ENCODE peak calls at places on chromosomes 7 and 10, in seven cellular contexts. R, B, G, U, Q, M and T are unnamed samples.

GRCh38 chr10:43082087-43082486 is 5.2 kb downstream of the RET start:
- DNase-seq in M (peak), G (no peak), R (no peak), Q (no peak), U (no peak), B (no peak), T (no peak)

GRCh38 chr10:30000802-30001571 is 58.4 kb downstream of the JCAD start:
- DNase-seq in R (no peak), G (no peak), Q (no peak), B (peak), U (no peak), M (peak), T (no peak)

GRCh38 chr10:94116848-94117247 is 123.1 kb downstream of the PLCE1 start:
- DNase-seq in M (no peak), Q (no peak), U (no peak), G (no peak), B (no peak), R (no peak), T (no peak)

GRCh38 chr10:61397175-61397986 is 55.8 kb downstream of the TMEM26 start:
- DNase-seq in M (no peak), R (no peak), U (no peak), B (peak), G (no peak), Q (no peak), T (no peak)

GRCh38 chr10:106612381-106612780 is 552.1 kb downstream of the SORCS1 start:
- DNase-seq in B (no peak), R (no peak), G (no peak), M (no peak), U (no peak), Q (no peak), T (no peak)

GRCh38 chr10:61975107-61975932 is 73.8 kb downstream of the ARID5B start:
- DNase-seq in G (no peak), R (no peak), M (peak), Q (no peak), B (peak), U (no peak), T (no peak)

GRCh38 chr7:5528071-5528814 is 104.6 kb upstream of the TNRC18 start:
- DNase-seq in U (peak), M (peak), R (peak), G (no peak), Q (no peak), B (peak), T (no peak)

GRCh38 chr7:114985316-114985715 is 63.4 kb downstream of the MDFIC start:
- DNase-seq in G (no peak), M (no peak), U (no peak), R (no peak), B (no peak), Q (no peak), T (no peak)

GRCh38 chr7:388961-389701 is 99.2 kb downstream of the FOXL3 start:
- DNase-seq in G (no peak), B (no peak), R (peak), U (no peak), Q (peak), M (no peak), T (no peak)

GRCh38 chr7:92835140-92835850 is 1.1 kb downstream of the CDK6 start:
- DNase-seq in Q (peak), G (peak), B (peak), M (peak), U (peak), R (peak), T (peak)

GRCh38 chr10:70866424-70866823 is 21.9 kb downstream of the PCBD1 start:
- DNase-seq in G (no peak), R (no peak), B (peak), Q (no peak), U (no peak), M (peak), T (no peak)

GRCh38 chr10:3757638-3758490 is 27.1 kb downstream of the KLF6 start:
- DNase-seq in B (no peak), R (no peak), G (no peak), M (peak), U (peak), Q (peak), T (peak)

GRCh38 chr7:5274441-5274840 is 8.3 kb upstream of the SLC29A4 start:
- DNase-seq in U (no peak), B (no peak), R (no peak), G (no peak), M (no peak), Q (no peak), T (no peak)

GRCh38 chr10:116947838-116948529 is 57.0 kb downstream of the SHTN1 start:
- DNase-seq in R (no peak), Q (no peak), M (peak), G (peak), U (no peak), B (peak), T (no peak)

GRCh38 chr10:93999401-93999851 is 5.7 kb downstream of the PLCE1 start:
- DNase-seq in U (no peak), B (peak), G (no peak), R (no peak), Q (no peak), M (no peak), T (no peak)

GRCh38 chr10:60314306-60314940 is 75.3 kb downstream of the ANK3 start:
- DNase-seq in B (peak), U (no peak), M (peak), Q (no peak), G (no peak), R (no peak), T (no peak)

GRCh38 chr10:21171936-21172773 is 275.0 kb upstream of the NEBL start:
- DNase-seq in R (no peak), G (no peak), M (no peak), B (no peak), U (no peak), Q (no peak), T (no peak)

GRCh38 chr10:46094931-46095755 is 49.1 kb upstream of the MSMB start:
- DNase-seq in R (no peak), B (no peak), M (no peak), U (no peak), G (no peak), Q (no peak), T (no peak)

GRCh38 chr7:128835790-128836641 is 5.8 kb downstream of the FLNC start:
- DNase-seq in Q (peak), U (no peak), G (no peak), B (peak), R (peak), M (no peak), T (no peak)

DNA sequence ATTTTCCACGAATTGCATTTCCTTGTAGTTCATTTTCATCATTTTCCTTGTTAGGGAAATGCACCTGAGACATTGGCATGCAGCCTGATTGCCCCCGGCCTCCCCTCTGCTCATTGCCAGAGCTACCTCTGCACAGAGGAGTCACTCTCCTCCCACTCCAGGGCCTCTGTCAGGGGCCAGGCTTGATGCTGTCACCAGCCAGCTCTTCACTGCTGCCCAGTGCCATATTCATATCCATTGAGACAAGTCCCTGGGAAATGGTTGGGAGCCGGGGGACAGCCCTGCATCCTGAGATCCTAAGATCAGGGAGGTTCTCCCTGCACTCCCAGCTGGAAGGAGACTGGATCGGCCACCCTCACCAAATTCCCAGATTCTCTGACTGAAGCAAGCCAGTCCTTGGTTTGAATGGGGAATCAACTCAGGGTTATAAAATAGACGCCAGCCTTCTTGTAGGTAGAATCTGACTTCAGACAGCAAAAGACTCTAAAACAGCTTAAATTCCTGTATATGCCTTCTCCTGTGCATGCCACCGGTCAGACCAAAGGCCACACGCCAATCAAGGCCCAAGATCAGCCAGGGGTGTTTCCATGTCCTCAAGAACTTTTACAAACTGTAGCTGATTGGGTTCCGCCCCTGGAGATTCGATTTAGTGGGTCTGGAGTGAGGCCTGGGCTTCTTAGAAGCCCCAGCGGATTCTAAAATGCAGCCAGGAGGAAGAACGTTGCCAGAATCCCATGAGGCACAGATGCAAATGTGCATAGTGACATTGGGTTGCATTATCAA is 86.5 kb downstream of the PARP12 start:
- DNase-seq in R (no peak), U (no peak), M (no peak), Q (no peak), B (no peak), G (no peak), T (no peak)
- TF ChIP-seq CTCF in R (no peak), U (no peak), M (no peak), Q (no peak), B (no peak), G (no peak), T (no peak)

GRCh38 chr7:149310113-149310836 is 48.3 kb downstream of the ZNF783 start:
- DNase-seq in R (no peak), B (peak), U (no peak), Q (peak), M (peak), G (no peak), T (peak)
- TF ChIP-seq CTCF in R (peak), B (peak), U (peak), Q (peak), M (peak), G (peak), T (peak)

DNA sequence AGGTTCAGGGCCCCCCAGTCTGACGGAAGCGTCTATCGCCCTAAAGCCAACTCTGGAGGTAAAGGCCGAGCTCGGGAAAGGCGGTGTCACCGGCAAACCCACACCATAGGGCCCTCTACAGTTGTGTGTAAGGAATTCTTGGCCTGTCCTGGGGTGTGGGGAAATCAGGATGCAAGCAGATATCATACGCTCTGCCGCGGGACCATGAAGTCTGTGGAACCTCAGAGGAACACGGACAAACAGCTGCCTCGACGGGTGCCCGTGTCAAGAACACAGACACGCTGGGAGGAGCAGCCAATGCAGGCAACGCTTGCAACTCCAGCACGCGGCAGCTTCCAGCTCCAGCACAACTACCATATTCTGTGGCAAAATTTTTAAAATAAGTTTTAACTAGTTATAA is 157.9 kb downstream of the DIP2C start:
- DNase-seq in R (no peak), B (no peak), Q (no peak), M (no peak), G (no peak), U (no peak), T (no peak)
- TF ChIP-seq CTCF in R (no peak), B (no peak), Q (no peak), M (no peak), G (no peak), U (no peak), T (no peak)

GRCh38 chr10:89534826-89535166 is 598 bp downstream of the SLC16A12 start:
- DNase-seq in U (no peak), R (no peak), G (no peak), B (no peak), Q (no peak), M (no peak), T (no peak)

GRCh38 chr10:89532476-89532875 is 2.9 kb downstream of the SLC16A12 start:
- DNase-seq in U (no peak), M (no peak), R (no peak), Q (no peak), G (no peak), B (no peak), T (no peak)

GRCh38 chr10:89536013-89536354 is 590 bp upstream of the SLC16A12 start:
- DNase-seq in U (no peak), G (no peak), R (no peak), Q (no peak), M (no peak), B (no peak), T (no peak)

GRCh38 chr10:89537361-89537760 is 2.0 kb upstream of the SLC16A12 start:
- DNase-seq in M (no peak), Q (no peak), G (no peak), U (no peak), R (no peak), B (no peak), T (no peak)

DNA sequence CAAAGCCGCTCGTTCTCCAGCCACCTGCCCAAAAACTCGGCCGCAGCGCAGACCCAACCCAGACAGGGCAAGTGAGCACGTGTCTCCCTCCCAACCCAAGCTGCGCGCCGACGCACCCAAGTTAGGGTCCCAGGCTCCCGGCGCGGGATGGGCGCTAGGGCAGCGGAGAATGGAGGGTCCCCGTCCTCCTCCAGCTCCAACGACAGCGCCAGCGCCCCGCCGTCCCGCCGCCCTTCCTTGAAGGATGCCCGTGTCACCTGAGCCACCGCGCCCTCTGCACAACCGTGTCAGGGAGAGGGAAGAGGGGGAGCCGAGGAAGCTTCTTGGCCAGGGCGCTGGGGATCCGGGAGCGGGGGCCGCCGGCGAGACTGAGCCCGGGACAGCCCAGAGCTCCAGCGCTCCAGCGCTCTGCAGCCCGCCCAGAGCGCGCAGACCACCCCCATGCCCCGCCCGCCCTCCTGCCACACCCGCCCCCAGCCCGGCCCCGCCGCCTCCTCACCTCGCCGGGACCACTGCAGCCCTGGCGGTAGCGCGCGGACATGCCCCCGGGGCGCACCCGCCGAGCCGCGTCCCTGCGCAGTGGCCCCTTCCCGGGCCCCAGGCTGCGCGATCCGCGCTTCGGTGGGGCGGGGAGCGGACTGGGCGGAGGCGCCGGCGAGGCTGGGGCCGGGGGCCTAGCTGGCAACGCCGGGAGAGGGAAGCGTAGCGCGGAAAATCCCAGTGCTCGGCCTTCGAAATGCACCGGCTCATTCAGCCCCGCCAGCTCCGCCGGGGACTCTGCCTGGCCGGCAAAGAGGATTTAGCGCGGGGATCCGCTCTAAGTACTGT is at the start of gene SLC16A12:
- DNase-seq in Q (peak), R (peak), B (no peak), M (no peak), G (peak), U (no peak), T (peak)
- TF ChIP-seq CTCF in Q (no peak), R (no peak), B (no peak), M (no peak), G (no peak), U (no peak), T (no peak)

DNA sequence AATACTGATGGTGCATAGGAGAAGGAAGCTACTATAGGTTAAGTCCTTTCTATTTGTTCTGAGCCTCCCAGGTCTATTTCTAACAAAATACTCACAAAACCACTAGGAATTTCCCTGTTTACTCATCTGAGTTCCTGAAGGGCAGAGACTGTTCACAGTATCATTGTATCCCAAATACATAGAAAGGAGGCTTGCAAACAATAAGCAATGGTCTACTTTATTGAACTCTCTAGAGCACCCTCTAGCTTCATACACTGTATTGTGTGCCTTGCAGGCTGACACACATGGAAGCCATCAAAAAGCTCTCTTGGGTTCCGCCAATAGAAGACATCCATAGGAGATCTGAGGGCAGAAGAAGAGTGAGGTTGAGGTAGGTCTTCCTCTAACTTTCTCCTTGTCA is 826.1 kb downstream of the GRM8 start:
- DNase-seq in G (no peak), B (no peak), M (no peak), R (no peak), U (no peak), Q (no peak), T (no peak)
- TF ChIP-seq CTCF in G (no peak), B (no peak), M (no peak), R (no peak), U (no peak), Q (no peak), T (no peak)

DNA sequence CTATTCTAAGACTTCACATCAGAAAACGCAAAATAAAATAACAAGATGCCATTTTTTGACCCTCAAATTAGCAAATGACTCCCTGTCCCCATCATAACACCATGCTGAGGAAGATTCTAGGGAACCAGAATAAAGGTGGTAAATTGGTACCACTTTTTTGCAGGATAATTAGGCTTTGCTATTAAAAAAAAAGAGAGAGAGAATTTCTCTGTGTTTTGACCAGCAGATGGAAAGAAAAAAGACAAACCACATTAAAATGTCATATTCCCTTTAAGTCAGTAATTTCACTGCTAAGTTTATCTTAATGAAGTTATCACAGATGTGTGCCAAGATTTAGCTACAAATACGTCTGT is 33.9 kb downstream of the PUS7 start:
- DNase-seq in M (no peak), B (no peak), G (no peak), Q (no peak), U (no peak), R (no peak), T (no peak)
- TF ChIP-seq CTCF in M (peak), B (no peak), G (no peak), Q (no peak), U (peak), R (no peak), T (no peak)

GRCh38 chr10:77602231-77602912 is 35.2 kb downstream of the KCNMA1 start:
- DNase-seq in U (no peak), B (peak), G (no peak), M (no peak), Q (no peak), R (no peak), T (no peak)
- TF ChIP-seq CTCF in U (no peak), B (peak), G (no peak), M (no peak), Q (no peak), R (no peak), T (no peak)